ENCODE peak calls at places on chromosomes 6 and 20, in six cellular contexts. J, Z, S, C, R and E are unnamed samples.

GRCh38 chr20:58374906-58375760 is 13.9 kb upstream of the VAPB start:
- DNase-seq in J (no peak), Z (no peak), S (no peak), C (no peak), R (no peak), E (no peak)

GRCh38 chr6:34300332-34300751 is 51.5 kb upstream of the SMIM29 start:
- DNase-seq in J (no peak), Z (no peak), S (no peak), C (no peak), R (no peak), E (no peak)

GRCh38 chr6:16130437-16130891 is 1.6 kb downstream of the MYLIP start:
- DNase-seq in J (no peak), Z (no peak), S (no peak), C (no peak), R (no peak), E (peak; percentile 68)

GRCh38 chr6:71510057-71510713 is 221.6 kb downstream of the OGFRL1 start:
- DNase-seq in J (no peak), Z (peak; percentile 43), S (no peak), C (peak; percentile 40), R (peak; percentile 49), E (peak; percentile 26)

GRCh38 chr20:2713285-2713684 is 20.7 kb downstream of the EBF4 start:
- DNase-seq in J (no peak), Z (no peak), S (no peak), C (no peak), R (no peak), E (no peak)

GRCh38 chr20:37179671-37180524 is 550 bp upstream of the MROH8 start:
- DNase-seq in J (no peak), Z (no peak), S (no peak), C (no peak), R (no peak), E (no peak)

GRCh38 chr20:54494303-54495006 is 19.1 kb downstream of the DOK5 start:
- DNase-seq in J (no peak), Z (no peak), S (no peak), C (no peak), R (no peak), E (no peak)

GRCh38 chr6:128731249-128732165 is 151.4 kb upstream of the LAMA2 start:
- DNase-seq in J (no peak), Z (no peak), S (no peak), C (no peak), R (no peak), E (no peak)

GRCh38 chr6:158624684-158625682 is 19.6 kb downstream of the DYNLT1 start:
- DNase-seq in J (no peak), Z (no peak), S (no peak), C (peak; percentile 34), R (no peak), E (peak; percentile 14)

GRCh38 chr20:4130404-4131189 is 115.2 kb upstream of the RNF24 start:
- DNase-seq in J (no peak), Z (no peak), S (no peak), C (no peak), R (no peak), E (no peak)

GRCh38 chr20:43442310-43442880 is 15.3 kb upstream of the SRSF6 start:
- DNase-seq in J (no peak), Z (no peak), S (no peak), C (no peak), R (no peak), E (no peak)

GRCh38 chr6:33728438-33728837 is 16.9 kb upstream of the UQCC2 start:
- DNase-seq in J (no peak), Z (peak; percentile 49), S (no peak), C (no peak), R (peak; percentile 77), E (no peak)

GRCh38 chr6:160972111-160972510 is 19.5 kb upstream of the MAP3K4 start:
- DNase-seq in J (no peak), Z (no peak), S (no peak), C (no peak), R (no peak), E (no peak)

GRCh38 chr6:75204222-75204958 is 1.5 kb downstream of the COL12A1 start:
- DNase-seq in J (no peak), Z (peak; percentile 79), S (no peak), C (peak; percentile 81), R (peak; percentile 80), E (peak; percentile 66)

GRCh38 chr6:38612386-38612965 is 27.3 kb downstream of the BTBD9 start:
- DNase-seq in J (no peak), Z (no peak), S (no peak), C (no peak), R (no peak), E (no peak)

GRCh38 chr20:3935295-3935955 is 46.2 kb downstream of the PANK2 start:
- DNase-seq in J (no peak), Z (peak; percentile 44), S (no peak), C (no peak), R (peak; percentile 67), E (no peak)

GRCh38 chr6:146857960-146858308 is 259.2 kb downstream of the ADGB start:
- DNase-seq in J (no peak), Z (no peak), S (no peak), C (no peak), R (no peak), E (no peak)

GRCh38 chr20:35871311-35871771 is 83.0 kb downstream of the SCAND1 start:
- DNase-seq in J (no peak), Z (peak; percentile 38), S (no peak), C (no peak), R (no peak), E (peak; percentile 22)

GRCh38 chr20:61292821-61293612 is 41.0 kb downstream of the CDH4 start:
- DNase-seq in J (no peak), Z (peak; percentile 31), S (no peak), C (no peak), R (no peak), E (no peak)

GRCh38 chr20:46031701-46032254 is 2.8 kb downstream of the SLC12A5 start:
- DNase-seq in J (no peak), Z (no peak), S (no peak), C (no peak), R (no peak), E (no peak)

GRCh38 chr6:158958504-158959386 is 41.3 kb downstream of the RSPH3 start:
- DNase-seq in J (no peak), Z (no peak), S (no peak), C (no peak), R (no peak), E (no peak)

GRCh38 chr6:7169296-7169721 is 61.5 kb downstream of the RREB1 start:
- DNase-seq in J (no peak), Z (peak; percentile 75), S (no peak), C (no peak), R (peak; percentile 87), E (no peak)
- H3K4me1 ChIP-seq in J (peaks cover 13% of the 10 kb centered on the region), Z (peaks cover 43% of the 10 kb centered on the region), S (peaks cover 48% of the 10 kb centered on the region), C (peaks cover 83% of the 10 kb centered on the region), R (peaks cover 79% of the 10 kb centered on the region), E (peaks cover 57% of the 10 kb centered on the region)

DNA sequence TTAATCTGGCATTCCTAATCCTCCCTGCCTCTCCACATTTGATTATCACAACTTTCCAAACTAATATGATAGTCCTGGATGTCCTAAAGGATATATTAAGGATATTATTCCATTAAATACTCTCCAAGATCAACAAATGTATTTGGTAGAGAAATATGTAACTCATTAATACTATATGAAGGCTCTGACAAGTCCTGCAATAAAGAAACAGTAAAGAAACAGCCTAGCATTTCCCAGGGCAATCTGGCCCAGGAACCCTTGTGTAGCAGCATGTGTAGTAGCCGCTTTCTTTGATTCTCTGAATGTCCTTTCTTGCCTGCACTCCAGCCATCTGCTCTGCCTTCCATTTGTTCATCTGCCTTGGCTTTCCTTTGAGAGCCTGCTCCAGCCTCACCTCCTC is 23.7 kb downstream of the TRAM2 start:
- DNase-seq in J (no peak), Z (no peak), S (no peak), C (no peak), R (no peak), E (no peak)
- H3K4me1 ChIP-seq in J (peaks cover 21% of the 10 kb centered on the region), Z (peaks cover 33% of the 10 kb centered on the region), S (peaks cover 62% of the 10 kb centered on the region), C (peaks cover 47% of the 10 kb centered on the region), R (peaks cover 27% of the 10 kb centered on the region), E (peaks cover 21% of the 10 kb centered on the region)

GRCh38 chr6:56521988-56522387 is 120.7 kb downstream of the DST start:
- DNase-seq in J (no peak), Z (no peak), S (no peak), C (no peak), R (no peak), E (no peak)

GRCh38 chr6:56521454-56521853 is 121.2 kb downstream of the DST start:
- DNase-seq in J (no peak), Z (no peak), S (no peak), C (no peak), R (no peak), E (no peak)

GRCh38 chr6:56520218-56520617 is 122.5 kb downstream of the DST start:
- DNase-seq in J (no peak), Z (no peak), S (no peak), C (no peak), R (no peak), E (no peak)

GRCh38 chr6:56517155-56517745 is 125.4 kb downstream of the DST start:
- DNase-seq in J (no peak), Z (no peak), S (no peak), C (no peak), R (no peak), E (no peak)

GRCh38 chr6:56518995-56519767 is 123.5 kb downstream of the DST start:
- DNase-seq in J (no peak), Z (no peak), S (no peak), C (no peak), R (no peak), E (no peak)
- H3K4me1 ChIP-seq in J (no peaks in the 10 kb centered on the region), Z (no peaks in the 10 kb centered on the region), S (peaks cover 20% of the 10 kb centered on the region), C (peaks cover 5% of the 10 kb centered on the region), R (no peaks in the 10 kb centered on the region), E (no peaks in the 10 kb centered on the region)

GRCh38 chr20:836188-836587 is 2.7 kb downstream of the FAM110A start:
- DNase-seq in J (no peak), Z (no peak), S (no peak), C (no peak), R (no peak), E (no peak)

GRCh38 chr20:840858-841567 is 7.5 kb downstream of the FAM110A start:
- DNase-seq in J (no peak), Z (no peak), S (no peak), C (peak; percentile 73), R (peak; percentile 53), E (peak; percentile 76)

GRCh38 chr20:840503-840857 is 7.0 kb downstream of the FAM110A start:
- DNase-seq in J (no peak), Z (no peak), S (no peak), C (no peak), R (no peak), E (no peak)

GRCh38 chr20:839626-840025 is 6.1 kb downstream of the FAM110A start:
- DNase-seq in J (no peak), Z (no peak), S (no peak), C (no peak), R (no peak), E (no peak)

GRCh38 chr20:839015-839414 is 5.5 kb downstream of the FAM110A start:
- DNase-seq in J (no peak), Z (no peak), S (no peak), C (no peak), R (no peak), E (no peak)
- H3K4me1 ChIP-seq in J (peaks cover 12% of the 10 kb centered on the region), Z (peaks cover 6% of the 10 kb centered on the region), S (peaks cover 11% of the 10 kb centered on the region), C (peaks cover 74% of the 10 kb centered on the region), R (peaks cover 37% of the 10 kb centered on the region), E (peaks cover 4% of the 10 kb centered on the region)